ENCODE peak calls at places on chromosomes 6 and 20, in eight cellular contexts. One of them, this sample, is unnamed. For H3K27me3 and H3K36me3, the result is how much of the 10 kb centered on the place peaks cover.

GRCh38 chr6:170279977-170280688 is 10.7 kb downstream of the DLL1 start:
- DNase-seq in lung: peak
- DNase-seq in brain microvascular endothelial cell: no peak
- DNase-seq in neural progenitor cell: no peak
- DNase-seq in transverse colon: peak
- DNase-seq in pancreas: peak
- DNase-seq in heart left ventricle: peak
- DNase-seq in uterus: peak
- DNase-seq in this sample: peak

GRCh38 chr6:53441761-53442160 is 93.0 kb upstream of the ELOVL5 start:
- DNase-seq in uterus: no peak
- DNase-seq in lung: no peak
- DNase-seq in pancreas: no peak
- DNase-seq in transverse colon: no peak
- DNase-seq in neural progenitor cell: no peak
- DNase-seq in heart left ventricle: no peak
- DNase-seq in brain microvascular endothelial cell: peak
- DNase-seq in this sample: no peak

GRCh38 chr6:125099211-125100017 is 54.2 kb upstream of the TPD52L1 start:
- DNase-seq in uterus: peak
- DNase-seq in neural progenitor cell: peak
- DNase-seq in brain microvascular endothelial cell: peak
- DNase-seq in transverse colon: peak
- DNase-seq in lung: peak
- DNase-seq in heart left ventricle: peak
- DNase-seq in pancreas: peak
- DNase-seq in this sample: peak

GRCh38 chr6:170099387-170099786 is 191.5 kb downstream of the DLL1 start:
- DNase-seq in heart left ventricle: no peak
- DNase-seq in uterus: no peak
- DNase-seq in lung: no peak
- DNase-seq in neural progenitor cell: no peak
- DNase-seq in transverse colon: no peak
- DNase-seq in brain microvascular endothelial cell: no peak
- DNase-seq in pancreas: peak
- DNase-seq in this sample: no peak

GRCh38 chr6:142693446-142693845 is 251.5 kb downstream of the HIVEP2 start:
- DNase-seq in neural progenitor cell: no peak
- DNase-seq in lung: no peak
- DNase-seq in transverse colon: no peak
- DNase-seq in heart left ventricle: no peak
- DNase-seq in uterus: no peak
- DNase-seq in brain microvascular endothelial cell: peak
- DNase-seq in pancreas: no peak
- DNase-seq in this sample: peak

GRCh38 chr20:56465997-56466396 is 2.4 kb upstream of the RTF2 start:
- DNase-seq in uterus: no peak
- DNase-seq in heart left ventricle: no peak
- DNase-seq in brain microvascular endothelial cell: no peak
- DNase-seq in neural progenitor cell: no peak
- DNase-seq in lung: no peak
- DNase-seq in transverse colon: no peak
- DNase-seq in pancreas: no peak
- DNase-seq in this sample: no peak

GRCh38 chr20:14384411-14384810 is 47.0 kb upstream of the FLRT3 start:
- DNase-seq in neural progenitor cell: no peak
- DNase-seq in heart left ventricle: no peak
- DNase-seq in transverse colon: no peak
- DNase-seq in brain microvascular endothelial cell: no peak
- DNase-seq in lung: no peak
- DNase-seq in uterus: no peak
- DNase-seq in pancreas: no peak
- DNase-seq in this sample: peak

GRCh38 chr6:116779569-116780164 is 14.1 kb upstream of the FAM162B start:
- DNase-seq in neural progenitor cell: peak
- DNase-seq in brain microvascular endothelial cell: no peak
- DNase-seq in lung: no peak
- DNase-seq in uterus: no peak
- DNase-seq in transverse colon: no peak
- DNase-seq in heart left ventricle: no peak
- DNase-seq in pancreas: no peak
- DNase-seq in this sample: no peak

GRCh38 chr6:116572162-116572561 is 858 bp downstream of the RWDD1 start:
- DNase-seq in lung: no peak
- DNase-seq in brain microvascular endothelial cell: peak
- DNase-seq in uterus: no peak
- DNase-seq in transverse colon: peak
- DNase-seq in heart left ventricle: peak
- DNase-seq in neural progenitor cell: peak
- DNase-seq in pancreas: no peak
- DNase-seq in this sample: peak

GRCh38 chr6:108942556-108943492 is 94.6 kb downstream of the ARMC2 start:
- DNase-seq in transverse colon: no peak
- DNase-seq in brain microvascular endothelial cell: no peak
- DNase-seq in pancreas: no peak
- DNase-seq in neural progenitor cell: no peak
- DNase-seq in uterus: no peak
- DNase-seq in lung: no peak
- DNase-seq in heart left ventricle: no peak
- DNase-seq in this sample: no peak

GRCh38 chr6:87742106-87742505 is 40.1 kb upstream of the AKIRIN2 start:
- DNase-seq in transverse colon: peak
- DNase-seq in brain microvascular endothelial cell: no peak
- DNase-seq in lung: no peak
- DNase-seq in neural progenitor cell: no peak
- DNase-seq in uterus: no peak
- DNase-seq in pancreas: no peak
- DNase-seq in heart left ventricle: no peak
- DNase-seq in this sample: no peak

GRCh38 chr6:135129139-135129867 is 51.8 kb upstream of the MYB start:
- DNase-seq in transverse colon: no peak
- DNase-seq in neural progenitor cell: no peak
- DNase-seq in lung: no peak
- DNase-seq in pancreas: no peak
- DNase-seq in brain microvascular endothelial cell: no peak
- DNase-seq in uterus: no peak
- DNase-seq in heart left ventricle: no peak
- DNase-seq in this sample: no peak

GRCh38 chr6:124683507-124683906 is 278.7 kb upstream of the RNF217 start:
- DNase-seq in lung: no peak
- DNase-seq in transverse colon: no peak
- DNase-seq in heart left ventricle: no peak
- DNase-seq in brain microvascular endothelial cell: no peak
- DNase-seq in pancreas: no peak
- DNase-seq in neural progenitor cell: peak
- DNase-seq in uterus: no peak
- DNase-seq in this sample: no peak

GRCh38 chr20:1463971-1464570 is 2.6 kb downstream of the NSFL1C start:
- DNase-seq in uterus: no peak
- DNase-seq in neural progenitor cell: no peak
- DNase-seq in transverse colon: no peak
- DNase-seq in heart left ventricle: no peak
- DNase-seq in lung: no peak
- DNase-seq in brain microvascular endothelial cell: no peak
- DNase-seq in pancreas: no peak
- DNase-seq in this sample: no peak

GRCh38 chr6:143286280-143286795 is 164.2 kb downstream of the ADAT2 start:
- DNase-seq in pancreas: no peak
- DNase-seq in lung: no peak
- DNase-seq in neural progenitor cell: no peak
- DNase-seq in uterus: no peak
- DNase-seq in heart left ventricle: no peak
- DNase-seq in transverse colon: no peak
- DNase-seq in brain microvascular endothelial cell: peak
- DNase-seq in this sample: peak

GRCh38 chr6:14488185-14488584 is 370.6 kb downstream of the CD83 start:
- DNase-seq in transverse colon: no peak
- DNase-seq in neural progenitor cell: no peak
- DNase-seq in brain microvascular endothelial cell: no peak
- DNase-seq in pancreas: no peak
- DNase-seq in uterus: no peak
- DNase-seq in heart left ventricle: no peak
- DNase-seq in lung: no peak
- DNase-seq in this sample: no peak

GRCh38 chr6:120077489-120077888 is 727.9 kb upstream of the MAN1A1 start:
- DNase-seq in heart left ventricle: no peak
- DNase-seq in lung: no peak
- DNase-seq in neural progenitor cell: peak
- DNase-seq in pancreas: no peak
- DNase-seq in uterus: no peak
- DNase-seq in brain microvascular endothelial cell: no peak
- DNase-seq in transverse colon: no peak
- DNase-seq in this sample: peak

GRCh38 chr6:18211338-18211737 is 53.0 kb downstream of the DEK start:
- DNase-seq in uterus: no peak
- DNase-seq in neural progenitor cell: no peak
- DNase-seq in pancreas: no peak
- DNase-seq in lung: no peak
- DNase-seq in transverse colon: no peak
- DNase-seq in heart left ventricle: no peak
- DNase-seq in brain microvascular endothelial cell: no peak
- DNase-seq in this sample: no peak

GRCh38 chr6:104638841-104639290 is 220.9 kb downstream of the HACE1 start:
- DNase-seq in neural progenitor cell: no peak
- DNase-seq in pancreas: no peak
- DNase-seq in heart left ventricle: peak
- DNase-seq in uterus: no peak
- DNase-seq in brain microvascular endothelial cell: no peak
- DNase-seq in transverse colon: no peak
- DNase-seq in lung: no peak
- DNase-seq in this sample: no peak

GRCh38 chr6:118712955-118713354 is 61.6 kb upstream of the CEP85L start:
- DNase-seq in brain microvascular endothelial cell: peak
- DNase-seq in neural progenitor cell: no peak
- DNase-seq in uterus: no peak
- DNase-seq in pancreas: no peak
- DNase-seq in lung: no peak
- DNase-seq in heart left ventricle: no peak
- DNase-seq in transverse colon: no peak
- DNase-seq in this sample: no peak

GRCh38 chr20:48683467-48684175 is 144.2 kb downstream of the PREX1 start:
- DNase-seq in neural progenitor cell: no peak
- DNase-seq in uterus: no peak
- DNase-seq in brain microvascular endothelial cell: no peak
- DNase-seq in pancreas: no peak
- DNase-seq in heart left ventricle: no peak
- DNase-seq in lung: no peak
- DNase-seq in transverse colon: no peak
- DNase-seq in this sample: no peak

GRCh38 chr20:62691485-62691884 is 17.2 kb upstream of the NTSR1 start:
- DNase-seq in brain microvascular endothelial cell: no peak
- DNase-seq in heart left ventricle: no peak
- DNase-seq in transverse colon: no peak
- DNase-seq in pancreas: no peak
- DNase-seq in neural progenitor cell: no peak
- DNase-seq in lung: no peak
- DNase-seq in uterus: no peak
- DNase-seq in this sample: no peak
- H3K27me3 ChIP-seq in brain microvascular endothelial cell: under half
- H3K27me3 ChIP-seq in heart left ventricle: under half
- H3K27me3 ChIP-seq in transverse colon: under half
- H3K27me3 ChIP-seq in pancreas: under half
- H3K27me3 ChIP-seq in neural progenitor cell: under half
- H3K27me3 ChIP-seq in lung: under half
- H3K27me3 ChIP-seq in uterus: under half
- H3K27me3 ChIP-seq in this sample: under half

DNA sequence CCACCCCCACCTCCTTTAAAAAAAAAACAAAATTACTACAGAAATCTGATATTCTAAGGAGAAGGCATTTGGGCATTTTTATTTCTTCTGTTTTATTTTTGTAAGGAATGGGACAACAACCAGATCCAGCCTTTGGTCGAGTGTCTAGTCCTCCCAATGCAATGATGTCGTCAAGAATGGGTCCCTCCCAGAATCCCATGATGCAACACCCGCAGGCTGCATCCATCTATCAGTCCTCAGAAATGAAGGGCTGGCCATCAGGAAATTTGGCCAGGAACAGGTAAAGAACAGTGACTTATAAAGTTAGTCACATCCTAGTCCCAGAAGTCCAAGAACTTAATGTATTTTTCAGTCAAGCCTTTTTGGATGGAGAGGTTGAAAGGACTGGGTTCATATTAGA is 133.0 kb downstream of the SULF2 start:
- DNase-seq in lung: no peak
- DNase-seq in uterus: no peak
- DNase-seq in transverse colon: no peak
- DNase-seq in heart left ventricle: no peak
- DNase-seq in brain microvascular endothelial cell: no peak
- DNase-seq in pancreas: no peak
- DNase-seq in neural progenitor cell: no peak
- DNase-seq in this sample: no peak
- H3K36me3 ChIP-seq in lung: under half
- H3K36me3 ChIP-seq in uterus: under half
- H3K36me3 ChIP-seq in transverse colon: half or more
- H3K36me3 ChIP-seq in heart left ventricle: half or more
- H3K36me3 ChIP-seq in brain microvascular endothelial cell: half or more
- H3K36me3 ChIP-seq in pancreas: under half
- H3K36me3 ChIP-seq in neural progenitor cell: under half
- H3K36me3 ChIP-seq in this sample: under half

DNA sequence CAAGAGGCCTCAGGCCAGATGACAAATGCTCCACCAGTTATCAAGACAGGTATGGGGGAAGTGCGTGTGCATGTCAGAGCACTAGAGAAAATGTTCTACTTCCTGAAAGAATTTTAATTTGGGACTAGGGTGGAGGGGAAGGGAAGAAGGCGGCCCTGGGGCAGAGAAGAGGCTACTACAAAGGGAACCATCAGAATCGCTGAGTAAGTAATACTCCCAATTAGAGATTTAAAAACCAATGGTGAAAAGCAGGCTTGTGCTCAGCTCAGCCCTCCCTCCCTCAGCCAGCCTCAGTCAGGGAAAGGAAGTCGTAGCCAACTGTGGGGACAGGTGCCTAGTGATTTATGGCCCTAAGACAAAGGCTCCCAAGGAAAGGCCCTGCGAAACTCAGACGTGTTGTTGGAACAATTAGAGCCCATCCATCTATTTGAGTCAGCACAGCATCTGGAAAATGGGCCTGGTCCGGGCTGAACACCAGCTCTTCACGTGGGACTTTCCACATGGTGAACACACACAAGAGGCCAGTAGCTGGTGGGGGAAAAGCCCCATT is 15.0 kb upstream of the MAFB start:
- DNase-seq in transverse colon: no peak
- DNase-seq in heart left ventricle: no peak
- DNase-seq in lung: no peak
- DNase-seq in uterus: no peak
- DNase-seq in brain microvascular endothelial cell: no peak
- DNase-seq in neural progenitor cell: no peak
- DNase-seq in pancreas: no peak
- DNase-seq in this sample: no peak
- H3K27me3 ChIP-seq in transverse colon: under half
- H3K27me3 ChIP-seq in heart left ventricle: under half
- H3K27me3 ChIP-seq in lung: under half
- H3K27me3 ChIP-seq in uterus: under half
- H3K27me3 ChIP-seq in brain microvascular endothelial cell: under half
- H3K27me3 ChIP-seq in neural progenitor cell: under half
- H3K27me3 ChIP-seq in pancreas: under half
- H3K27me3 ChIP-seq in this sample: under half

DNA sequence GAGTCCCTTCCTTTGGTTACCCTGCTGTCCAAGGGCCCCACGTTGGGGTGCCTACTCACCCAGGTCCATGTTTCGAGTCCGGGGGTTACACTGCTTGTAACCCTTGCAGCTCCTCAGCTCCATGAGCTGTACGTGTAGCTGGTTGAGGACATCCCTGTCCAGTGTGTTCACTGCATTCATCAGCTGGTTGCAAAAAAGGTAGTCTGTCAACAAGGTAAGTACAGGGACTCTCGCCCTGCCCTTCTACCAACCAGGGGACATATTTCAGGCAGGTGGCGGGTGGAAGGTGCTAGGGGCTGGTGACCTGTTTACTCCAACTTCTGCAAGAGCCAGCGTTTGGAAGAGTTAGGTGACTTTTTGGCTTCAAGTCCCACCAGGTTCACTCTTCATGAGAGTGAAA is 123.6 kb downstream of the SULF2 start:
- DNase-seq in pancreas: no peak
- DNase-seq in brain microvascular endothelial cell: no peak
- DNase-seq in heart left ventricle: no peak
- DNase-seq in uterus: no peak
- DNase-seq in neural progenitor cell: no peak
- DNase-seq in lung: no peak
- DNase-seq in transverse colon: no peak
- DNase-seq in this sample: no peak
- H3K36me3 ChIP-seq in pancreas: under half
- H3K36me3 ChIP-seq in brain microvascular endothelial cell: under half
- H3K36me3 ChIP-seq in heart left ventricle: half or more
- H3K36me3 ChIP-seq in uterus: under half
- H3K36me3 ChIP-seq in neural progenitor cell: under half
- H3K36me3 ChIP-seq in lung: under half
- H3K36me3 ChIP-seq in transverse colon: under half
- H3K36me3 ChIP-seq in this sample: under half

This sample was measured in MG63.